ENCODE peak calls at places on chromosomes 12 and 14, in eight cellular contexts. P, B, H, M, E, I, O and R are unnamed samples.

GRCh38 chr12:22935501-22935900 is 310.5 kb downstream of the ETNK1 start:
- DNase-seq in P (no peak), B (no peak), H (no peak), M (no peak), E (no peak), I (no peak), O (no peak), R (no peak)

GRCh38 chr14:74444866-74445265 is 18.9 kb upstream of the SYNDIG1L start:
- DNase-seq in P (no peak), B (no peak), H (no peak), M (no peak), E (no peak), I (no peak), O (no peak), R (no peak)

GRCh38 chr12:127398026-127398715 is 868.8 kb upstream of the TMEM132C start:
- DNase-seq in P (no peak), B (no peak), H (no peak), M (no peak), E (no peak), I (no peak), O (no peak), R (no peak)

GRCh38 chr12:52691076-52691764 is 11.0 kb upstream of the KRT1 start:
- DNase-seq in P (no peak), B (no peak), H (peak; percentile 21), M (peak; percentile 59), E (no peak), I (peak; percentile 35), O (no peak), R (peak; percentile 72)

GRCh38 chr12:102848832-102849231 is 68.2 kb downstream of the PAH start:
- DNase-seq in P (no peak), B (no peak), H (no peak), M (no peak), E (no peak), I (no peak), O (no peak), R (no peak)

GRCh38 chr14:50254248-50254647 is 22.9 kb upstream of the SOS2 start:
- DNase-seq in P (no peak), B (no peak), H (no peak), M (no peak), E (no peak), I (no peak), O (no peak), R (no peak)

GRCh38 chr14:26290007-26290530 is 307.8 kb downstream of the NOVA1 start:
- DNase-seq in P (peak; percentile 23), B (peak; percentile 83), H (no peak), M (no peak), E (peak; percentile 11), I (no peak), O (peak; percentile 82), R (no peak)

GRCh38 chr12:9039397-9039977 is 50.1 kb downstream of the KLRG1 start:
- DNase-seq in P (peak; percentile 7), B (peak; percentile 61), H (no peak), M (no peak), E (peak; percentile 62), I (no peak), O (peak; percentile 63), R (peak; percentile 12)

GRCh38 chr12:52975820-52976573 is 27.1 kb downstream of the KRT18 start:
- DNase-seq in P (no peak), B (peak; percentile 40), H (peak; percentile 18), M (no peak), E (peak; percentile 68), I (no peak), O (peak; percentile 36), R (no peak)

GRCh38 chr12:39505025-39505424 is 62.1 kb upstream of the KIF21A start:
- DNase-seq in P (no peak), B (no peak), H (no peak), M (no peak), E (no peak), I (no peak), O (no peak), R (no peak)

GRCh38 chr12:104297477-104298113 is 5.9 kb upstream of the EID3 start:
- DNase-seq in P (no peak), B (peak; percentile 6), H (no peak), M (no peak), E (no peak), I (no peak), O (no peak), R (no peak)

GRCh38 chr12:95976416-95976832 is 19.7 kb downstream of the HAL start:
- DNase-seq in P (no peak), B (peak; percentile 31), H (no peak), M (no peak), E (no peak), I (no peak), O (peak; percentile 26), R (no peak)

DNA sequence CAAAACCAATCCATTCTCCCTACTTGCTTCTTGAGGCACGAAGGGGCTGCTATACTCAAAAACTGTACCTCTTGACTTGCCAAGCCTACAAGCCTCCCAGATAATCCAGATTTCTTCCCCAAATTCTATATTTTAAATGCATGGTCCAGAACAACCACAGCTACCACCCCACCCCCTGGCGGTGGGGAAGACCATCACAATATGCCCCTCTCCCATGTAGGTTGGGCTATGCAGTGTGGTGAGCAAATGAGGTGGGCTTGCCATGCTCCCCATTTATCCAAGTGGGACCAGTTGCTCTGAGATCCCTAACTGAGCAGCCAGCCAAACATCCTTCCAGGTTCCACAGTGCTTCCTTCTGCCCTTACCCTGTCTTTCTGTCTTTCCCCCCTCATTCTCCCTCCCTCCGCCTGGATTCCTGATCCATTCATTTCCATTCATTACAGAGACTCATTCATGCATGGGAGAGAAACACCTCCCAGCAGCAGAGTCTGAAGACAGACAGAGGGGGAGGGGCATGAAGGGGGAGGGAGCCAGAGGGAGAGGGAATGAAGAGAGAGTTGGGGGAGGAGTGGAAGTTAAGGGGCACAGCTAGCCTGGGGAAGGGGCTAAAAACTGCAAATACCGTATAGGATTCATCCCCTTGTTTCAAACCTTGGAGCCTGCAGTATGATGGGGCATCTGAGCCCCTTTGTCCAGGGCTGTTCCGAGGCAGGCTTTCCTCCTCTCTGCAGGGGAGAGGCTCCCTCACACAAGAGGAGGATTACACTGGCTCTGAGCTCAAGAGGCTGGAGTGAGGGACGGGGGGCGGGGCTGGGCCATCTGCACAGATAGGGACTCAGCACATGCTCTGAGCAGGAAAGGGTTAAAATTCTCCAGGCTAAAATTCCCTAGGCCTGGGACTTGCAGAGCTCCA is 4.4 kb downstream of the ZNF219 start:
- DNase-seq in P (no peak), B (no peak), H (no peak), M (peak; percentile 81), E (no peak), I (no peak), O (no peak), R (peak; percentile 74)
- TF ChIP-seq CTCF in P (peak; percentile 31), B (peak; percentile 44), H (peak; percentile 72), M (peak; percentile 76), E (peak; percentile 65), I (no peak), O (peak; percentile 5), R (peak; percentile 42)

DNA sequence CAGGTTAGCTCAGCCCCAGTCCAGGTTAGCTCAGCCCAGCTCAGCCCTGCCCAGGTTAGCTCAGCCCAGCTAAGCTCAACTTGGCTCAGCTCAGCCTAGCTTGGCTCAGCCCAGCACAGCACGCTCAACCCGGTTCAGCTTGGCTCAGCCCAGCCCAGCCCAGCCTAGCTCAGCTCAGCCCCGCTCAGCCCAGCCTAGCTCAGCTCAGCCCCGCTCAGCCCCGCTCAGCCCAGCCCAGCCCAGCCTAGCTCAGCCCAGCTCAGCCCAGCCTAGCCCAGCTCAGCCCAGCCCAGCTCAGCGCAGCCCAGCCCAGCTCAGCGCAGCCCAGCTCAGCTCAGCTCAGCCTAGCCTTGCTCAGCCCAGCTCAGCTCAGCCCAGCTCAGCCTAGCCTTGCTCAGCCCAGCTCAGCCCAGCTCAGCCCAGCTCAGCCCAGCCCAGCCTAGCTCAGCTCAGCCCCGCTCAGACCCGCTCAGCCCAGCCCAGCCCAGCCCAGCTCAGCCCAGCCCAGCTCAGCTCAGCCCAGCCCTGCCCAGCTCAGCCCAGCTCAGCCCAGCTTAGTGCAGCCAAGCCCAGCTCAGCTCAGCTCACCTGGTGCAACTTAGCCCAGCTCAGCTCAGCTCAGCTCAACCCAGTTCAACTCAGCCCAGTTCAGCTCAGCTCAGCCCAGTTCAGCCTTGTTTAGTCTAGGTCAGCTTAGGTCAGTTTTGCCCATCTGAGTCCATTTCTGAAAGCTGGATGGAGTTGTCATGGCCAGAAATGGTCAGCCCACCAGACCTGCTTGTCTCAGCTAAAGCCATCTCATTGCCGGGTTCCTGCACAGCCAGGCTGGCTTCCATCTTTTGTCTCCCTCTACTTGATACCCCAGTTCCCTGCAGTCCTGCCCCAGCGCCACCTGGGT is 333.6 kb downstream of the TMEM121 start:
- DNase-seq in P (no peak), B (no peak), H (no peak), M (no peak), E (no peak), I (peak; percentile 24), O (no peak), R (no peak)
- TF ChIP-seq CTCF in P (no peak), B (no peak), H (no peak), M (no peak), E (no peak), I (no peak), O (no peak), R (no peak)

GRCh38 chr12:109466305-109466704 is 10.8 kb downstream of the KCTD10 start:
- DNase-seq in P (no peak), B (no peak), H (no peak), M (no peak), E (no peak), I (no peak), O (no peak), R (no peak)

GRCh38 chr12:109469516-109469915 is 7.6 kb downstream of the KCTD10 start:
- DNase-seq in P (peak; percentile 67), B (no peak), H (no peak), M (no peak), E (no peak), I (no peak), O (no peak), R (no peak)

GRCh38 chr12:109466821-109467220 is 10.3 kb downstream of the KCTD10 start:
- DNase-seq in P (no peak), B (no peak), H (no peak), M (no peak), E (no peak), I (no peak), O (no peak), R (no peak)

GRCh38 chr12:109464642-109465351 is 12.3 kb downstream of the KCTD10 start:
- DNase-seq in P (no peak), B (peak; percentile 56), H (no peak), M (no peak), E (no peak), I (no peak), O (peak; percentile 78), R (no peak)

GRCh38 chr12:109467978-109468676 is 9.0 kb downstream of the KCTD10 start:
- DNase-seq in P (no peak), B (no peak), H (no peak), M (no peak), E (no peak), I (no peak), O (no peak), R (no peak)
- TF ChIP-seq CTCF in P (no peak), B (no peak), H (no peak), M (no peak), E (no peak), I (no peak), O (no peak), R (no peak)

DNA sequence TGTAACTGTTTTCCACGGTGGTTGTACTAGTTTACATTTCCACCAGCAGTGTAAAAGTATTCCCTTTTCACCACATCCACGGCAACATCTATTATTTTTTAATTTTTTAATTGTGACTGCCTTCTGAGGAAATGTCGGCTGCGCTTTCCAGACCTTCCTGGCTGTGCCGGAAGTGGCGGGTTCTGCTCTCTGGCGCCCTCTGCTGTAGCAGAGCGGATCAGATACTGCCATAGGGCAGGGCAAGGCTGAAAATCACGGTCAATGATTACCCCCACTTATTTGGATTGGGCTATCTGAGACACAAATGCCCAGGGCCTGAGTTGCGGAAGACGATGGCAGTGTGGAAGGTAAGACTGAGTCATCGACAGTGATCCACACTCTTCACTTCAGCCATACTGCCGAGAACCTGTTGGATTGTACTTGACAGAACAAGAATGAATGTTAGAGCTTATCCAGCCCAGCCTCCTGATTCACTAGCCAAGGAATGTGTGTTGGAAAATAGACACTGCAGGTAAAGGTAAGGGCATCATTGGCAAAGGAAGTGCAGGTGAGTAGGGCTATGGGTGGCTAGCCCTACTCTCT is 124.2 kb downstream of the NTF3 start:
- DNase-seq in P (no peak), B (no peak), H (peak; percentile 16), M (peak; percentile 59), E (no peak), I (no peak), O (no peak), R (peak; percentile 31)
- TF ChIP-seq CTCF in P (peak; percentile 29), B (peak; percentile 29), H (peak; percentile 59), M (peak; percentile 43), E (peak; percentile 74), I (peak; percentile 15), O (peak; percentile 8), R (no peak)